ENCODE peak calls at places on chromosomes 7 and 10, in five cellular contexts. J, P, X, L and R are unnamed samples.

GRCh38 chr10:88282876-88283275 is 300.2 kb downstream of the RNLS start:
- DNase-seq in J (no peak), X (no peak), P (no peak), L (no peak), R (no peak)

GRCh38 chr7:12929416-12930140 is 242.1 kb downstream of the ARL4A start:
- DNase-seq in P (no peak), X (no peak), L (no peak), J (no peak), R (no peak)

GRCh38 chr7:129872054-129872453 is 80.7 kb downstream of the UBE2H start:
- DNase-seq in L (no peak), J (no peak), P (no peak), X (no peak), R (no peak)

GRCh38 chr10:46547881-46548780 is 8.3 kb downstream of the GPRIN2 start:
- DNase-seq in L (no peak), X (peak), P (peak), J (peak), R (no peak)

GRCh38 chr10:70255329-70256299 is 22.4 kb upstream of the PPA1 start:
- DNase-seq in X (no peak), P (no peak), J (peak), L (no peak), R (no peak)

GRCh38 chr10:89306019-89306418 is 4.2 kb downstream of the IFIT2 start:
- DNase-seq in L (no peak), J (no peak), P (no peak), X (no peak), R (no peak)

GRCh38 chr10:81838950-81839349 is 36.0 kb upstream of the NRG3 start:
- DNase-seq in P (no peak), J (no peak), X (no peak), L (peak), R (peak)

GRCh38 chr7:138170959-138171703 is 94.9 kb downstream of the AKR1D1 start:
- DNase-seq in L (no peak), X (no peak), J (no peak), P (no peak), R (no peak)

GRCh38 chr10:110167149-110167548 is 40.3 kb upstream of the MXI1 start:
- DNase-seq in J (no peak), X (peak), L (no peak), P (no peak), R (no peak)

GRCh38 chr7:137020351-137020750 is 151.9 kb downstream of the CHRM2 start:
- DNase-seq in P (no peak), L (no peak), J (no peak), X (no peak), R (no peak)

GRCh38 chr10:62687230-62687748 is 117.2 kb upstream of the ADO start:
- DNase-seq in J (no peak), L (no peak), X (no peak), P (no peak), R (no peak)

GRCh38 chr10:72173635-72174296 is 42.0 kb upstream of the ANAPC16 start:
- DNase-seq in J (no peak), X (no peak), P (no peak), L (peak), R (no peak)

GRCh38 chr7:48084727-48085432 is 4.2 kb upstream of the UPP1 start:
- DNase-seq in P (peak), X (peak), J (peak), L (no peak), R (no peak)

GRCh38 chr7:41220275-41220674 is 482.6 kb downstream of the INHBA start:
- DNase-seq in L (no peak), J (no peak), X (no peak), P (no peak), R (no peak)
- TF ChIP-seq CTCF in L (no peak), J (no peak), X (no peak), P (no peak), R (no peak)

DNA sequence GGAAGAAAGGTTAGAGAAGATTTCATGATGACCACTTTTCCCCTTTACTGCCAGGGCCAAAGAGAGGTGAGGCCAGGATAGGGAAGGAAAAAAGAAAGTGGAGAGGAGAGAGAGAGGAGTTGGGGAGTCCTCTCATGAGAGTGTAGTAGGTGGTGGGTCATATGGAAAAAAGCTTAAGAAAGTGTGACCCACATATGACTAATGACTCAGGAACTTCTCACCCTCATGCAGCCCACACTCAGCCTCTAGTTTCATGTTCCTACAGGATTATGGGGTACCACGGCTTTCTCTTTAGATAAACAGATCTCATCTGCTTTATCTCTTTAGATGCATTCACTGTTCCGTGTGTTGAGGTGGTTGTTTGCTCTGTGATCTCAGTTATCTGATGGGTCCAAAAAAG is 462.5 kb upstream of the IGFBP3 start:
- DNase-seq in X (no peak), L (no peak), J (no peak), P (no peak), R (no peak)
- TF ChIP-seq CTCF in X (no peak), L (no peak), J (no peak), P (no peak), R (no peak)

DNA sequence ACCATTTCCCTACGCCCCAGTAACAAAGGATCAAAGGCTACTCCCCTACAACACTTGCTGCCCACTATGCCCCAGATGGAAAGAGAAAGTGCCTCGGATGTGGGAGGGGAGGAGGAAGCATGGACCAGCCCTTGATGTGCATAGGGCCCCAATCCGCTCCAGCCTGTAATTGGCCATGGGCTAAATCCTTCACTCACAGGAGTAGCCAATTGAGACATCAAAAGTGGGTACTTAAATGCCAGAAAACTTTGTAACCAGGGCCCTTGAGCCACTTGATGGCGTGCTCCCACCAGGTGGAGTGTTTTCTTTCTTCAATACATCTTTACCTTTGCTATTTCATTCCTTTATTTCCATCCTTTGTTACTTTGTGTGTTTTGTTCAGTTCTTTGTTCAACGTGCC is 500.5 kb upstream of the LRRN3 start:
- DNase-seq in L (no peak), J (no peak), P (no peak), X (no peak), R (no peak)
- TF ChIP-seq CTCF in L (no peak), J (no peak), P (no peak), X (no peak), R (no peak)

DNA sequence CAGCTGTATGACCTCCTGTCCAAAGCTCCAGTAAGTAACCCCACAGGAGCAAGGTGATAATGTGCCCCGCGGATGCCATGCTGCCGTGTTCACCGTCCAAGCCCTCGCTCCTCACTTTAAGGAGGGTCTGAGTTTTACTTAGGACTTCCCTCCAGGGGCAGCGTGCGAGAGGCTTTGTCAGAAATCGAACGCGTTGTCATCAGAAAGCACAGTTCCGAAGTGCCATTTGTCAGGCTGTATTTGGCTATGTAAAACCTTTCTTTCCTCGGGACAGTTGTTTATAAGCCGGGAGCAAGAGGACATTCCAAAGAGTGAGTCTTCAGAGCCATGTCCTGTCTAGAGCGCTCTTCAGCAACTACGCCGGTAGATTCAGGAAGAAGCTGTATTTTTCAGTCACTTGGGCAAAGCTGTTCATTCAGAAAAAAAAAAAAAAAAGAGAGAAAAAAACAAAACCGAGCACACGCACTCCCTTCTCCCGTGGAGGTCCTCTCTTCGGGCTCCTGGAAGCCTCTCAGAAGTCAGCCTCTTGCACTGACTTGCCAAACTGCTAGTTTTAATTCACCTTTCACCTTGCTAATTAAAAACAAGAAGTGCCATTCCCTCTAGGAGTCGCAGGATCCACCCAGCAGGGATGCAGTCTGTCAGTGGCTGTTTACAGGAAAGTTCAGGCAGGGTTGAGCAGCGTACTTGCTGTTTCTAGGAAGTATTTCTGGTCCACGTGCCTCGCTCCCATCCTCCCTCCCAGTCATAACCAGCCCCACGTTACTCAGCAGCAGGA is at the start of gene SEMA3E:
- DNase-seq in X (no peak), J (peak), P (no peak), L (no peak), R (peak)
- TF ChIP-seq CTCF in X (no peak), J (no peak), P (no peak), L (no peak), R (no peak)

GRCh38 chr10:114087255-114087654 is 43.6 kb downstream of the ADRB1 start:
- DNase-seq in X (no peak), P (no peak), L (no peak), J (no peak), R (no peak)
- TF ChIP-seq CTCF in X (no peak), P (no peak), L (no peak), J (no peak), R (no peak)

GRCh38 chr10:120480065-120480600 is 23.1 kb downstream of the PLPP4 start:
- DNase-seq in L (no peak), J (no peak), P (no peak), X (no peak), R (no peak)
- TF ChIP-seq CTCF in L (peak), J (no peak), P (no peak), X (no peak), R (peak)